ENCODE peak calls at places on chromosomes 13 and 19, in seven cellular contexts. S is tibial nerve; D is stomach; B is GM23338; H is effector memory CD4-positive, alpha-beta T cell; P is NCI-H2081; M is non-pigmented ciliary epithelial cell. F is an unnamed sample.

GRCh38 chr13:50914848-50915247 is 5.3 kb downstream of the RNASEH2B start:
- DNase-seq in B (no peak), D (no peak), H (no peak), P (no peak), S (no peak), M (no peak), F (peak; percentile 64)

GRCh38 chr19:14031719-14032480 is at the start of gene IL27RA:
- DNase-seq in P (peak; percentile 56), H (peak; percentile 71), S (peak; percentile 42), B (peak; percentile 80), M (no peak), D (peak; percentile 64), F (peak; percentile 13)

GRCh38 chr19:54507824-54508223 is 5.2 kb downstream of the LAIR2 start:
- DNase-seq in H (no peak), S (no peak), M (no peak), D (no peak), B (no peak), P (no peak), F (no peak)

GRCh38 chr13:90899411-90899810 is 448.1 kb upstream of the MIR17HG start:
- DNase-seq in S (no peak), H (no peak), M (no peak), D (no peak), B (no peak), P (no peak), F (no peak)

GRCh38 chr13:23610966-23611486 is 40.8 kb downstream of the TNFRSF19 start:
- DNase-seq in H (no peak), S (no peak), D (no peak), M (no peak), P (no peak), B (no peak), F (no peak)

GRCh38 chr13:27263438-27263837 is 7.2 kb upstream of the RASL11A start:
- DNase-seq in D (no peak), P (no peak), H (no peak), B (no peak), M (no peak), S (no peak), F (no peak)

GRCh38 chr19:31641591-31641990 is 292.4 kb upstream of the TSHZ3 start:
- DNase-seq in H (no peak), B (no peak), S (no peak), M (no peak), D (no peak), P (no peak), F (no peak)

GRCh38 chr19:19559942-19560341 is 21.9 kb downstream of the CILP2 start:
- DNase-seq in D (no peak), B (no peak), M (no peak), S (no peak), H (no peak), P (no peak), F (no peak)

GRCh38 chr19:28472843-28473242 is 740.1 kb downstream of the UQCRFS1 start:
- DNase-seq in M (no peak), S (peak; percentile 22), P (no peak), D (peak; percentile 27), H (no peak), B (no peak), F (no peak)

GRCh38 chr13:33125821-33126570 is 109.8 kb downstream of the KL start:
- DNase-seq in S (peak; percentile 77), P (no peak), M (peak; percentile 97), H (no peak), B (peak; percentile 15), D (no peak), F (peak; percentile 98)

GRCh38 chr19:2714531-2715269 is 6.5 kb downstream of the DIRAS1 start:
- DNase-seq in D (no peak), B (no peak), P (no peak), H (no peak), M (no peak), S (no peak), F (no peak)

F was measured in amniotic epithelial cell.